ENCODE peak calls at places on chromosomes 5 and 9, in ten cellular contexts. X, Z, C, J, D, E, B, O, S and V are unnamed samples.

GRCh38 chr9:130943780-130944179 is 4.7 kb upstream of the FIBCD1 start:
- DNase-seq in C (no peak), D (no peak), X (no peak), Z (no peak), E (no peak), S (no peak), J (no peak), O (no peak), B (no peak), V (no peak)

GRCh38 chr9:98172604-98173003 is 19.8 kb downstream of the CORO2A start:
- DNase-seq in S (no peak), E (no peak), J (peak), X (no peak), Z (peak), B (no peak), O (no peak), D (no peak), C (peak), V (no peak)

GRCh38 chr5:169354263-169354662 is 53.3 kb upstream of the SLIT3 start:
- DNase-seq in X (no peak), Z (peak), S (no peak), O (no peak), D (no peak), C (peak), J (no peak), B (no peak), E (no peak), V (no peak)

GRCh38 chr9:93555370-93555769 is 21.0 kb upstream of the PHF2 start:
- DNase-seq in C (no peak), O (no peak), B (no peak), X (no peak), Z (no peak), S (no peak), D (no peak), J (no peak), E (no peak), V (no peak)

GRCh38 chr5:170497311-170498038 is 6.3 kb upstream of the KCNIP1 start:
- DNase-seq in Z (peak), D (no peak), J (no peak), E (peak), O (no peak), S (no peak), C (no peak), B (peak), X (no peak), V (no peak)

GRCh38 chr9:18194316-18194715 is 279.6 kb upstream of the ADAMTSL1 start:
- DNase-seq in X (no peak), D (no peak), O (no peak), J (no peak), Z (peak), B (no peak), S (no peak), E (no peak), C (no peak), V (no peak)

GRCh38 chr5:177440990-177441780 is 5.4 kb upstream of the PRR7 start:
- DNase-seq in E (no peak), J (no peak), D (no peak), S (no peak), B (no peak), Z (no peak), O (no peak), C (no peak), X (no peak), V (no peak)

GRCh38 chr5:56986631-56986957 is 34.7 kb upstream of the MIER3 start:
- DNase-seq in C (no peak), D (peak), O (no peak), B (no peak), S (no peak), X (no peak), J (no peak), Z (no peak), E (no peak), V (no peak)

GRCh38 chr9:91177661-91178280 is 183.9 kb downstream of the AUH start:
- DNase-seq in S (no peak), Z (peak), D (no peak), J (peak), X (no peak), B (no peak), O (no peak), E (no peak), C (peak), V (no peak)

GRCh38 chr5:168172718-168173045 is 118.8 kb upstream of the WWC1 start:
- DNase-seq in O (no peak), Z (no peak), D (peak), B (no peak), E (no peak), X (no peak), S (no peak), J (no peak), C (no peak), V (no peak)

GRCh38 chr5:143714629-143715028 is 97.3 kb upstream of the HMHB1 start:
- DNase-seq in D (peak), Z (peak), J (no peak), B (no peak), E (no peak), S (no peak), X (peak), O (no peak), C (peak), V (no peak)

GRCh38 chr5:58751222-58751621 is 168.3 kb downstream of the RAB3C start:
- DNase-seq in D (no peak), C (peak), E (no peak), Z (peak), X (no peak), O (no peak), B (peak), S (no peak), J (no peak), V (no peak)

GRCh38 chr5:34655354-34655991 is 655 bp upstream of the RAI14 start:
- DNase-seq in Z (peak), C (peak), O (no peak), S (no peak), B (peak), X (no peak), E (peak), D (peak), J (peak), V (no peak)

GRCh38 chr5:180328296-180329137 is 24.6 kb downstream of the GFPT2 start:
- DNase-seq in S (peak), J (peak), O (no peak), D (peak), Z (peak), E (no peak), B (peak), C (peak), X (peak), V (peak)

GRCh38 chr5:90421136-90421535 is 11.6 kb upstream of the CETN3 start:
- DNase-seq in C (no peak), Z (peak), J (peak), E (no peak), S (no peak), B (peak), D (peak), O (no peak), X (no peak), V (no peak)

GRCh38 chr5:137831526-137831925 is 36.1 kb upstream of the MYOT start:
- DNase-seq in D (no peak), Z (no peak), C (peak), X (no peak), O (no peak), S (no peak), J (no peak), E (no peak), B (no peak), V (no peak)

GRCh38 chr9:104557179-104557634 is 11.8 kb upstream of the OR13C8 start:
- DNase-seq in S (no peak), B (no peak), O (no peak), Z (no peak), D (no peak), X (no peak), E (no peak), J (no peak), C (no peak), V (no peak)

GRCh38 chr5:179542170-179542569 is 8.2 kb upstream of the RUFY1 start:
- DNase-seq in J (no peak), S (no peak), Z (no peak), B (no peak), D (no peak), E (no peak), C (no peak), X (no peak), O (no peak), V (no peak)

GRCh38 chr5:134451618-134452505 is 40.2 kb upstream of the CDKN2AIPNL start:
- DNase-seq in J (peak), S (no peak), Z (peak), X (no peak), E (no peak), C (peak), D (no peak), B (peak), O (no peak), V (no peak)

GRCh38 chr5:144195443-144195842 is 24.8 kb downstream of the KCTD16 start:
- DNase-seq in X (no peak), E (no peak), Z (peak), B (no peak), S (no peak), C (no peak), D (no peak), J (no peak), O (no peak), V (no peak)

GRCh38 chr9:6433405-6433804 is 20.4 kb downstream of the UHRF2 start:
- DNase-seq in S (no peak), D (no peak), Z (peak), C (peak), X (no peak), E (no peak), B (no peak), O (no peak), J (no peak), V (no peak)

GRCh38 chr9:112764344-112764743 is 13.8 kb downstream of the SNX30 start:
- DNase-seq in B (peak), X (no peak), J (no peak), C (peak), S (no peak), E (peak), D (no peak), Z (peak), O (no peak), V (no peak)

GRCh38 chr9:18502546-18502945 is 28.6 kb downstream of the ADAMTSL1 start:
- DNase-seq in Z (no peak), D (no peak), B (no peak), O (no peak), E (no peak), X (no peak), S (no peak), C (no peak), J (no peak), V (no peak)

GRCh38 chr5:32153723-32154122 is 20.4 kb downstream of the GOLPH3 start:
- DNase-seq in D (no peak), O (no peak), B (no peak), E (no peak), S (no peak), Z (peak), X (no peak), J (no peak), C (peak), V (no peak)

GRCh38 chr5:95599252-95599651 is 20.6 kb upstream of the GPR150 start:
- DNase-seq in E (no peak), S (no peak), Z (no peak), C (no peak), J (no peak), O (no peak), B (no peak), D (no peak), X (no peak), V (no peak)

GRCh38 chr9:69542048-69542447 is 130.1 kb downstream of the APBA1 start:
- DNase-seq in B (no peak), C (no peak), X (no peak), J (no peak), E (no peak), Z (no peak), D (no peak), O (no peak), S (no peak), V (no peak)

GRCh38 chr5:58259685-58260152 is 200.2 kb downstream of the PLK2 start:
- DNase-seq in Z (peak), C (peak), X (no peak), D (no peak), B (peak), O (peak), E (peak), S (no peak), J (no peak), V (no peak)

GRCh38 chr5:116572375-116573278 is 2.0 kb downstream of the SEMA6A start:
- DNase-seq in C (no peak), B (peak), X (peak), E (no peak), Z (no peak), J (peak), D (no peak), O (no peak), S (no peak), V (no peak)

GRCh38 chr5:24367211-24367610 is 277.6 kb downstream of the CDH10 start:
- DNase-seq in Z (no peak), S (no peak), J (no peak), B (no peak), E (no peak), O (no peak), X (no peak), C (no peak), D (no peak), V (no peak)

GRCh38 chr5:137960819-137961218 is 71.6 kb downstream of the PKD2L2 start:
- DNase-seq in S (no peak), D (no peak), E (no peak), Z (no peak), C (no peak), J (no peak), O (no peak), B (no peak), X (no peak), V (no peak)

GRCh38 chr5:124824637-124825158 is 78.3 kb upstream of the ZNF608 start:
- DNase-seq in X (no peak), E (peak), D (no peak), S (no peak), C (peak), J (no peak), O (no peak), Z (peak), B (no peak), V (no peak)

GRCh38 chr9:122453677-122454135 is 24.0 kb downstream of the OR1J1 start:
- DNase-seq in J (no peak), B (no peak), S (no peak), O (no peak), Z (peak), C (peak), X (no peak), D (no peak), E (no peak), V (no peak)

GRCh38 chr5:150058480-150059126 is 27.8 kb downstream of the CSF1R start:
- DNase-seq in S (no peak), C (no peak), D (no peak), O (no peak), X (no peak), B (no peak), E (no peak), J (no peak), Z (peak), V (no peak)

DNA sequence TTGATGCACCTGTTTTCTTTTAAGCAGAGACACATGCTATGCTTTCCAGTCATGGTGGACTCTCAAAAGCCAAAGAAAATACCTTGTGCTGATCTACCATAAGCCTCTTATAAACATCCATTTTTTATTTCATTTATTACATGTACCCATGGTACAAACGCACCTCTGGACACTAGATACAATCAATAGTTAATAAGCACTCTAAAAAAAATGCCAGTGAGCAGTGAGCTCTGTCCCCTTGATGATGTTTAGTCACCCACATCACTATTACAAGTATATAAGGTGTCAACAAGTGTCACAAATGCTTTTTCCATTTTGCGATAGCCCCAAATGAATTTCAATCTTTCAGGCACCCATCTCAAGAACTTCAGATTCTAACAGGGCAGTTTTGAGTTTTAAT is 5.9 kb downstream of the KLF4 start:
- DNase-seq in E (no peak), J (no peak), D (no peak), X (no peak), O (no peak), Z (no peak), C (peak), S (no peak), B (no peak), V (no peak)
- H3K4me3 ChIP-seq in E (no peak), J (no peak), D (no peak), X (peak), O (no peak), Z (no peak), C (peak), S (no peak), B (no peak), V (no peak)

DNA sequence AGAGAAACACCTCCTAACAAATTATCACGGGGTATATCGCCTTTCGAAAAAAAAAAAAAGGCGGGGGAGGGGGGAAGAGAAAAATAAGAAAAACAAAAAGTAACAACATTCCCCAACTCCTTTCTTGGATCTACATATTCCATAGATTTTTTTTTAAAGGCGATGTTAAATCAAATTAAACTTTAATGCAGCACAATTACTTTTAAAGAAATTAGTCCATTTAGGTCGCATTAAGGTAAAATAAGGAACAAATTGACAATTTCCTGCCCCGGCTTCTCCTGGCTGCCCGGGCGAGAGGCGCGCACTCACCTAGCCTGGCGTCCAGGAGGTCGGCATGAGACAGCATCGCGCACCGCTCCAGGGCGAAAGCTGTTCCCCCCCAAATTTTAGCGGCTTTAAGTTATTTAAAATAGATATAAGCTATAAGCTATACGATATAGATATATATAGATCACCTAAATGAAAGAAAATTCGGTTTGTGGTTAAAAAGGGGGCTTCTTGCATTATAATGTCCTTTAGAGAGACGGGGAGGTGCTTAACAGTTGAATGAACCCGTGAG is at the start of gene OTP:
- DNase-seq in B (no peak), C (no peak), Z (no peak), X (no peak), J (no peak), O (no peak), E (no peak), S (no peak), D (no peak), V (no peak)
- H3K4me3 ChIP-seq in B (no peak), C (no peak), Z (no peak), X (no peak), J (peak), O (peak), E (no peak), S (no peak), D (peak), V (peak)

DNA sequence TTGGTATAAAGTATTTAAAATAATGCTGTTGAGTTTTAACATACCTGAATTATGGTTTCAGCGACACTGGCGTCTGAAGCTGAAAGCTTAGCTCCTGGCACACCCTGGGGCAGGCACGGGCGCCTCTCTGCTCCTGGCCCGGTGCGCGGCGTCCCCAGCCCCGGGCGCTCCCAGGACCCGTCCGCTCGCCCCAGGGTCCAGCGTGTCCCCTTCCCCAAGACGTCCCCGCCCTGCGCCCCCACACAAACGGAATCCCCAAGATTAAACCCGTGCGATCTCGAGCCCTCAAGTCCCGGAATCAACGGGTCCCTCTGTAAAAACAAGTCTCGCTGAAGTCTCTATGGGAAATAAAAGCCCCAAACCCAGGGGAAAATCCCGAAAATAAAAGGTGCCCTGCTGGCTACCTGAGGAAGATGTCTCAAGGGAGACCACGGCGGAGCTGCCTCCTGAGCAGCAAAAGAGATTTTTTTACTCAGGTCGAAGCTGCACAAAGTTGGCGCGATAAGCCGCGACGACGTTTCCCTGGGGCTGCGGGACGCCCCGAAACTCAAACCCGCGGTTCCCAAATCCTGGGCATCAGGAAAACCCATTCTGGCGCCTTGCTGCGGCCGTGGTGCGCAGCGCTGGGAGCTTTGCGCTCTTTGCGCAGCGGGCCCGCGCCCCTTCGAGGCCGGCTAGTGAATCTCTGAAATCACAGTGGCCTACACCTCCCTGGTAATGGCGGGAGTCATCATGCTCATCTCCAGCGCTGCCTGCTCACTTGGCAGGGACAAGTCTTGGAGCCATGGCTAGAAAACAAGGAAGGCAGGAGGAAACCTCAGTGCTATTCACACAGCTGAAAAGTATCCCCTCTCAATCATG is 6.3 kb upstream of the IFNA8 start:
- DNase-seq in D (no peak), C (no peak), E (no peak), Z (no peak), B (peak), J (no peak), X (no peak), S (no peak), O (no peak), V (no peak)
- H3K4me3 ChIP-seq in D (peak), C (peak), E (peak), Z (no peak), B (peak), J (peak), X (peak), S (peak), O (peak), V (peak)

DNA sequence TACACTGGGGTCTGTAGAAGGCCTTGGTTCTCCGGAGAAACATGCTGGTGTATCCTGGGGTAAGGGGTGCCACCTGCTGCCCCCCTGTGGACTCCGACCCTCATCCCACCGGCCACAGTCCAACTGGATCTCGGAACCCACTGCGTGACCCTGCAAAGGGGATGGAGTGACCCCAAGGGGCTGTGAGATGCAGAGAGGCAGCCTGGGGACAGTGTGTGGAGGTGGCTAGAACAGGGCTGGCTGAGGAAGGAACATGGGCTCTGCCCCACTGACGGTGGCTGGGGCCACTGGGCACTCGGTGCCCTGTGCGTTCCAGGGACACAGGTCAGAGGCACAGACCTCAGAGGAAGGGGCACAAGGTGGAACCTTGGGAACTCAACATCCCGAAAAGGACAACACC is 2.3 kb downstream of the NACC2 start:
- DNase-seq in S (no peak), D (no peak), J (no peak), Z (no peak), C (no peak), O (no peak), B (no peak), X (no peak), E (no peak), V (no peak)
- H3K4me3 ChIP-seq in S (no peak), D (no peak), J (peak), Z (no peak), C (peak), O (no peak), B (no peak), X (peak), E (no peak), V (peak)

GRCh38 chr9:77422969-77423368 is 225.2 kb downstream of the GNA14 start:
- DNase-seq in X (no peak), O (no peak), C (no peak), B (no peak), S (no peak), E (no peak), D (no peak), J (no peak), Z (no peak), V (no peak)
- H3K4me3 ChIP-seq in X (no peak), O (no peak), C (no peak), B (no peak), S (no peak), E (no peak), D (no peak), J (no peak), Z (no peak), V (no peak)

GRCh38 chr9:137045294-137046093 is 483 bp downstream of the NPDC1 start:
- DNase-seq in S (no peak), C (peak), Z (peak), O (no peak), D (no peak), B (peak), E (no peak), X (no peak), J (no peak), V (no peak)
- H3K4me3 ChIP-seq in S (peak), C (peak), Z (peak), O (peak), D (no peak), B (peak), E (peak), X (peak), J (peak), V (peak)

GRCh38 chr5:76528547-76529334 is 94.5 kb downstream of the F2RL2 start:
- DNase-seq in E (no peak), D (no peak), J (no peak), X (no peak), Z (no peak), B (no peak), S (no peak), C (no peak), O (no peak), V (no peak)
- H3K4me3 ChIP-seq in E (no peak), D (no peak), J (no peak), X (no peak), Z (no peak), B (no peak), S (no peak), C (no peak), O (no peak), V (no peak)